ENCODE peak calls at places on chromosomes 13 and 19, in four cellular contexts. F is hypothalamus, J is NCI-H1092 treated with DMSO at 0.1 percent for 48 hours, E is left lobe of liver. Q is an unnamed sample.

GRCh38 chr19:36093146-36093662 is 17.7 kb upstream of the OVOL3 start:
- DNase-seq in F (no peak), J (no peak), E (no peak), Q (no peak)

GRCh38 chr13:62629618-62630017 is 1214.0 kb upstream of the PCDH20 start:
- DNase-seq in J (no peak), F (no peak), E (no peak), Q (no peak)

GRCh38 chr13:45373116-45373606 is 32.2 kb upstream of the TPT1 start:
- DNase-seq in F (no peak), E (no peak), J (no peak), Q (no peak)

GRCh38 chr19:46812898-46813569 is 24.6 kb upstream of the SLC1A5 start:
- DNase-seq in J (no peak), F (no peak), E (no peak), Q (no peak)

GRCh38 chr13:65479692-65480091 is 1750.4 kb downstream of the PCDH9 start:
- DNase-seq in J (no peak), E (no peak), F (no peak), Q (no peak)

GRCh38 chr13:111304603-111305289 is 15.7 kb upstream of the TEX29 start:
- DNase-seq in F (no peak), J (no peak), E (no peak), Q (no peak)

GRCh38 chr13:61286148-61286745 is 129.4 kb downstream of the PCDH20 start:
- DNase-seq in J (no peak), F (no peak), E (no peak), Q (no peak)

GRCh38 chr13:68927387-68928026 is 1180.1 kb upstream of the ATXN8OS start:
- DNase-seq in E (no peak), J (peak), F (peak), Q (no peak)

GRCh38 chr13:44311011-44311481 is 62.6 kb upstream of the SERP2 start:
- DNase-seq in J (peak), E (no peak), F (no peak), Q (no peak)

GRCh38 chr13:50708461-50708860 is 135.0 kb downstream of the DLEU7 start:
- DNase-seq in J (no peak), F (no peak), E (no peak), Q (no peak)

GRCh38 chr19:8412783-8413592 is at the start of gene MARCHF2:
- DNase-seq in J (peak), F (peak), E (peak), Q (peak)

GRCh38 chr13:91185294-91185863 is 162.1 kb upstream of the MIR17HG start:
- DNase-seq in J (peak), F (no peak), E (no peak), Q (no peak)

GRCh38 chr19:17931532-17932191 is 1.2 kb upstream of the CCDC124 start:
- DNase-seq in E (no peak), J (peak), F (no peak), Q (no peak)

GRCh38 chr19:44988896-44989563 is 12.2 kb upstream of the RELB start:
- DNase-seq in J (peak), E (peak), F (peak), Q (peak)

GRCh38 chr19:53102701-53103140 is 501 bp downstream of the ZNF160 start:
- DNase-seq in J (peak), E (peak), F (no peak), Q (no peak)

GRCh38 chr13:38530492-38530891 is 156.4 kb upstream of the FREM2 start:
- DNase-seq in E (no peak), F (no peak), J (peak), Q (no peak)

GRCh38 chr19:11736696-11737095 is 2.0 kb downstream of the ZNF823 start:
- DNase-seq in E (no peak), F (no peak), J (no peak), Q (no peak)